ENCODE peak calls at places on chromosomes 3 and 15, in eight cellular contexts. V, F, D, H, M, T, P and C are unnamed samples. For H3K4me1, the result is how much of the 10 kb centered on the place peaks cover.

GRCh38 chr15:79778378-79778990 is 118.3 kb downstream of the MTHFS start:
- DNase-seq in V (no peak), F (no peak), D (no peak), H (no peak), M (no peak), T (no peak), P (no peak), C (no peak)

GRCh38 chr3:42905740-42906084 is 230 bp upstream of the ZNF662 start:
- DNase-seq in V (no peak), F (no peak), D (no peak), H (no peak), M (no peak), T (no peak), P (no peak), C (no peak)

GRCh38 chr15:47959617-47960398 is 161.0 kb upstream of the SLC24A5 start:
- DNase-seq in V (no peak), F (no peak), D (no peak), H (no peak), M (no peak), T (no peak), P (no peak), C (no peak)

GRCh38 chr3:158221426-158221825 is 111.5 kb downstream of the RSRC1 start:
- DNase-seq in V (no peak), F (no peak), D (no peak), H (no peak), M (no peak), T (no peak), P (no peak), C (no peak)

GRCh38 chr3:184727357-184728060 is 15.6 kb upstream of the MAGEF1 start:
- DNase-seq in V (peak), F (no peak), D (peak), H (peak), M (peak), T (peak), P (peak), C (peak)

GRCh38 chr3:46163551-46163981 is 44.5 kb downstream of the CCR1 start:
- DNase-seq in V (no peak), F (no peak), D (peak), H (no peak), M (peak), T (no peak), P (no peak), C (peak)

GRCh38 chr3:196144383-196145105 is 62.7 kb upstream of the TFRC start:
- DNase-seq in V (no peak), F (no peak), D (peak), H (no peak), M (peak), T (no peak), P (no peak), C (no peak)

GRCh38 chr15:70741677-70742293 is 21.6 kb downstream of the UACA start:
- DNase-seq in V (no peak), F (no peak), D (peak), H (no peak), M (peak), T (no peak), P (no peak), C (no peak)

GRCh38 chr3:126529585-126530170 is 5.7 kb downstream of the CHST13 start:
- DNase-seq in V (no peak), F (no peak), D (no peak), H (no peak), M (no peak), T (no peak), P (no peak), C (no peak)

GRCh38 chr15:47812436-47813109 is 95.3 kb downstream of the SEMA6D start:
- DNase-seq in V (no peak), F (no peak), D (peak), H (no peak), M (peak), T (no peak), P (no peak), C (no peak)

GRCh38 chr15:89419370-89419984 is 76.9 kb downstream of the RHCG start:
- DNase-seq in V (peak), F (peak), D (peak), H (peak), M (peak), T (no peak), P (no peak), C (peak)

GRCh38 chr15:47988564-47988963 is 132.2 kb upstream of the SLC24A5 start:
- DNase-seq in V (peak), F (no peak), D (no peak), H (no peak), M (no peak), T (no peak), P (no peak), C (no peak)

GRCh38 chr3:49670940-49671290 is 3.2 kb upstream of the APEH start:
- DNase-seq in V (no peak), F (no peak), D (no peak), H (no peak), M (no peak), T (no peak), P (no peak), C (no peak)

GRCh38 chr15:99450896-99451358 is 114.9 kb upstream of the MEF2A start:
- DNase-seq in V (no peak), F (peak), D (no peak), H (peak), M (peak), T (peak), P (peak), C (peak)

GRCh38 chr15:91942676-91943417 is 89.3 kb downstream of the SLCO3A1 start:
- DNase-seq in V (no peak), F (peak), D (peak), H (peak), M (peak), T (no peak), P (peak), C (peak)
- H3K4me3 ChIP-seq in V (no peak), F (no peak), D (no peak), H (no peak), M (no peak), T (no peak), P (no peak), C (no peak)

DNA sequence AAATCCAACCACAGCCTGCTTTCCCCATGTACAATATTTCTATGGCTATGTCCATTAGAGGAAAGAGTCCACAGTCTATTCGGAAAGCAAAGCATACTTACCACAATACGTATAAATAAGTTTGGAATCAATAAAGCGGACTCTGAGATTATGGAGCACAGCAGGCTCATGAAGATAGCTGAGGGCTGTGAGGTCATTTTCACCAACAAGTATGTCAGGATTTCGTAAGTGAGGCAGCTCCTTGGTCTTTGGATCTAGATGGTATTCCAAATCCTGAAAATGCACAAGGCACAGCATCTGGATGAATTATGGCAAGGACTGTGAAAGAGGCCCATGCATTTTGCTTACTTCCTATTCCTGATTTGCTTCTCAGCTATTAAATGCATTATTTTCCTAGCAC is 100.4 kb downstream of the MYO5A start:
- DNase-seq in V (no peak), F (no peak), D (no peak), H (no peak), M (peak), T (no peak), P (no peak), C (no peak)
- H3K4me1 ChIP-seq in V (under half), F (under half), D (under half), H (under half), M (under half), T (under half), P (under half), C (under half)

GRCh38 chr3:2099779-2100191 is 1.1 kb downstream of the CNTN4 start:
- DNase-seq in V (peak), F (no peak), D (peak), H (no peak), M (no peak), T (no peak), P (no peak), C (peak)
- H3K4me3 ChIP-seq in V (peak), F (peak), D (peak), H (peak), M (peak), T (no peak), P (peak), C (peak)

GRCh38 chr3:51968175-51968681 is 974 bp upstream of the PCBP4 start:
- DNase-seq in V (peak), F (peak), D (no peak), H (no peak), M (peak), T (no peak), P (no peak), C (peak)
- H3K4me1 ChIP-seq in V (under half), F (under half), D (under half), H (under half), M (under half), T (under half), P (under half), C (under half)

GRCh38 chr3:58152225-58153015 is 58.4 kb downstream of the DNASE1L3 start:
- DNase-seq in V (no peak), F (no peak), D (no peak), H (no peak), M (no peak), T (no peak), P (no peak), C (no peak)

GRCh38 chr3:58157649-58158048 is 53.1 kb downstream of the DNASE1L3 start:
- DNase-seq in V (no peak), F (no peak), D (peak), H (no peak), M (no peak), T (no peak), P (no peak), C (no peak)

GRCh38 chr3:58155838-58156237 is 54.9 kb downstream of the DNASE1L3 start:
- DNase-seq in V (no peak), F (no peak), D (no peak), H (no peak), M (no peak), T (no peak), P (no peak), C (no peak)

GRCh38 chr3:58153371-58153770 is 57.4 kb downstream of the DNASE1L3 start:
- DNase-seq in V (no peak), F (no peak), D (no peak), H (no peak), M (no peak), T (no peak), P (no peak), C (no peak)

DNA sequence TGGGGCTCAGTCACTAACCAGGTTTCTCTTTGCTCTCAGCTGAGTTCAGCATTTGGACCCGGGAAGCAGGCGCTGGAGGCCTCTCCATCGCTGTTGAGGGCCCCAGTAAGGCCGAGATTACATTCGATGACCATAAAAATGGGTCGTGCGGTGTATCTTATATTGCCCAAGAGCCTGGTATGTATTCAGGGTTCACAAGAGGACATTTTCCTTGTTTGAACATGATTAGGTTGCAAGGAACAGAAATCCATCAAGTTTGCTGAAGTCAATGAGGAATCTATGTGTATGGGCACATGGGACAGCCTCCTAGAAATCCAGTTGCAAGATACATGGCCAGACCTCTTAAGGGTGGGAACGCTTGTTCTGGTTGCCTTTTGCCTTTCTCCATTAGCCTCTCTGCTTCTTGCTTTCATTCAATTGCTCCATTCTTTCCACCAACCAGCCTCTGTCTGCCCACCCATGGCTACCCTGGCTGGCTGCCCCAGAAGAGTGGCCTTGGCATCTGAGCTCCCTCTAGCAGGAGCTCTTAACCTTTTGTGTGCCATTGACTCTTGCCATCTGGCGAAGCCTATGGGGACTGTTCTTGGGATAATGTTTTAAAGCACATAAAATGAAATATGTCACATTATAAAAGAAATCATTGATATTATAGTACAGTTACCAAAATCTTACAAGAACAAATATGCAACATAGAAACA is 55.9 kb downstream of the DNASE1L3 start:
- DNase-seq in V (no peak), F (no peak), D (no peak), H (no peak), M (no peak), T (no peak), P (no peak), C (peak)
- H3K4me3 ChIP-seq in V (no peak), F (no peak), D (no peak), H (no peak), M (no peak), T (no peak), P (no peak), C (no peak)

GRCh38 chr3:147408180-147409105 is 722 bp upstream of the ZIC1 start:
- DNase-seq in V (peak), F (no peak), D (no peak), H (no peak), M (no peak), T (no peak), P (no peak), C (no peak)

GRCh38 chr3:147406255-147407023 is at the start of gene ZIC4:
- DNase-seq in V (peak), F (no peak), D (no peak), H (no peak), M (no peak), T (no peak), P (no peak), C (no peak)

GRCh38 chr3:147407495-147408179 is 1.3 kb upstream of the ZIC4 start:
- DNase-seq in V (peak), F (no peak), D (no peak), H (no peak), M (no peak), T (no peak), P (no peak), C (no peak)

GRCh38 chr3:147405552-147406254 is 640 bp downstream of the ZIC4 start:
- DNase-seq in V (peak), F (no peak), D (no peak), H (no peak), M (no peak), T (no peak), P (no peak), C (no peak)

DNA sequence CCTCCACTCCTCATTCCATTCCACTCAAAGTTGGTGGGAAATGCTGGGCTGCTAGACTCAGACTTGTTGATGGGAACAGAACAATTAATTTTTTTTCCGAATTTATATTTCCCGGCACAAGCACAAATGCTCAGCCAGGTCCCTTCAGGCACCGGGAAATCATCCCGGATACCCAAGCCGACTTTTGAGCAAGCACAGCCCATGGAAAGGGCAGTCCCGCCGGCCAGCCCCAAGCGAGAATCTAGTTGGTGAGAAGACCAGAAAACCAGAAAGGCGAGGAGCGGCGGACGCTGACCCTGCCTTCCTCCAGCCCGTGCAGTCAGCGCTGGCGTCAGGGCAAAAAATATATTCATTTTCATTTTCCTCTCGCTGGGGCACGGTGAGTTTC is 758 bp upstream of the ZIC4 start:
- DNase-seq in V (peak), F (no peak), D (no peak), H (no peak), M (no peak), T (no peak), P (no peak), C (no peak)
- H3K4me1 ChIP-seq in V (half or more), F (under half), D (under half), H (under half), M (under half), T (under half), P (under half), C (under half)

GRCh38 chr15:40443846-40444245 is 3.1 kb downstream of the BAHD1 start:
- DNase-seq in V (no peak), F (no peak), D (peak), H (no peak), M (no peak), T (no peak), P (no peak), C (no peak)
- H3K4me3 ChIP-seq in V (no peak), F (no peak), D (no peak), H (no peak), M (no peak), T (no peak), P (no peak), C (no peak)

DNA sequence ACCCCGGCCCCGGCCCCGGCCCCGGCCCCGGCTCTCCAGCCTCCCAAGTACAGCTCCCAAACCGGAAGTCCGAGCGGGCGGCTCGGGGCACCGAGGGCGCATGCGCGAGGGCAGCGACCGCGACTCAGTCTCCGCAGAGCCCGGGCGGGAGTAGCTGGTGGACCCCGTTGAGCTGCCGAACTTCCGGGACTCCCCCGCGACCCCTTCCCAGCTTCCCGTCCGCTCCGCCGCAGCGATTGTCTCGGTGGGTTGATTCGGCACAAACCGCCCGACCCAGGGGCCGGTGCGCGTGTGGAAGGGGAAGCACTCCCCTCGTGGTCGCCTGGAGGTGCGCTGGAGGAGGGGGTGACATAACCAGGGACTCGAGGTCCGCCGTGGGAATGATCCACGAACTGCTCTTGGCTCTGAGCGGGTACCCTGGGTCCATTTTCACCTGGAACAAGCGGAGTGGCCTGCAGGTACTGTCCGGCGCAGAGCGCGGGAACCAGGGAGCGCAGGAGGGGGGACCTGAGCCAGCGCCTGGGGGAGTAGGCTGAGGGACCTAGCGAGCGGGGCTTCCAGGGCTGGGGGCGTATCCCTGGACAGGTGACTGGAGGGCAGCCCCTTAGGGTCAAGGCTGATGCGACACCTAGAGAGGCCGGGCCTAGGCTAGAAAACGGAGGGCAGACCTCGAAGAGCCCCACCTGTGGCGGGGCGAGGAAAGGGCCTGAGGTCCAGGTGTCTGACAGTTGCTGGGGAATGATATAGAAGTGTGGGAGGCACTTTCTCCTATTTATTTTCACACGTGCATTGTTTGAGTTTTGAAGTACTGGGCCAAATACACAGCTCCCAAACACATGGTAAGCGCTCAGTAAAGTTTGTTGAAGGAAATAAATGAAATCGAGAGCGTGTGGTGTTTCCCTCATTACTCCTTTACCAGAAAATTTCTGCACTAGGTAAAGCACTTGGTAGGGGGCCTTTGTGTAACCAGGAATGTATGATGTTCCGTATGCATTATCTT is at the start of the genes TUBGCP4 and ZSCAN29:
- DNase-seq in V (peak), F (peak), D (peak), H (peak), M (peak), T (peak), P (peak), C (peak)
- H3K4me1 ChIP-seq in V (under half), F (under half), D (under half), H (under half), M (under half), T (under half), P (under half), C (under half)

GRCh38 chr3:193593666-193594025 is 638 bp downstream of the OPA1 start:
- DNase-seq in V (peak), F (no peak), D (peak), H (no peak), M (peak), T (peak), P (no peak), C (no peak)

GRCh38 chr3:193595939-193596487 is 3.0 kb downstream of the OPA1 start:
- DNase-seq in V (peak), F (no peak), D (no peak), H (no peak), M (no peak), T (no peak), P (no peak), C (no peak)

GRCh38 chr3:193598202-193598601 is 5.2 kb downstream of the OPA1 start:
- DNase-seq in V (no peak), F (no peak), D (no peak), H (no peak), M (no peak), T (no peak), P (no peak), C (no peak)

GRCh38 chr3:193592841-193593665 is at the start of gene OPA1:
- DNase-seq in V (peak), F (peak), D (peak), H (peak), M (peak), T (peak), P (peak), C (peak)

GRCh38 chr3:193594946-193595689 is 2.1 kb downstream of the OPA1 start:
- DNase-seq in V (peak), F (no peak), D (peak), H (no peak), M (peak), T (no peak), P (no peak), C (no peak)
- H3K4me3 ChIP-seq in V (peak), F (no peak), D (no peak), H (no peak), M (no peak), T (no peak), P (no peak), C (no peak)